ENCODE peak calls at places on chromosomes 3 and 15, in seven cellular contexts. Y, B, A, Z, U, H and L are unnamed samples.

GRCh38 chr3:109927161-109927560 is 589.8 kb upstream of the DPPA4 start:
- DNase-seq in Y (no peak), B (peak), A (no peak), Z (no peak), U (no peak), H (no peak), L (no peak)

GRCh38 chr15:62125763-62126162 is 39.3 kb downstream of the C2CD4B start:
- DNase-seq in Y (no peak), B (peak), A (no peak), Z (no peak), U (no peak), H (no peak), L (no peak)

GRCh38 chr15:100769043-100769974 is 110.3 kb upstream of the ALDH1A3 start:
- DNase-seq in Y (no peak), B (no peak), A (no peak), Z (no peak), U (no peak), H (no peak), L (peak)

GRCh38 chr3:20080956-20081554 is 40.8 kb downstream of the KAT2B start:
- DNase-seq in Y (peak), B (peak), A (peak), Z (peak), U (peak), H (no peak), L (peak)

GRCh38 chr15:32641517-32642059 is at the start of gene SCG5:
- DNase-seq in Y (no peak), B (no peak), A (no peak), Z (no peak), U (no peak), H (no peak), L (no peak)

GRCh38 chr3:4904801-4905695 is 74.2 kb upstream of the BHLHE40 start:
- DNase-seq in Y (no peak), B (no peak), A (peak), Z (no peak), U (no peak), H (no peak), L (no peak)

GRCh38 chr3:45915518-45916231 is 27.6 kb upstream of the CXCR6 start:
- DNase-seq in Y (peak), B (peak), A (no peak), Z (no peak), U (peak), H (no peak), L (peak)

GRCh38 chr3:8423307-8423706 is 78.3 kb upstream of the LMCD1 start:
- DNase-seq in Y (no peak), B (no peak), A (no peak), Z (no peak), U (no peak), H (no peak), L (no peak)

GRCh38 chr3:127791221-127791913 is 30.9 kb downstream of the MGLL start:
- DNase-seq in Y (peak), B (peak), A (no peak), Z (no peak), U (peak), H (no peak), L (no peak)

GRCh38 chr3:69305011-69305410 is 80.9 kb downstream of the FRMD4B start:
- DNase-seq in Y (no peak), B (no peak), A (no peak), Z (no peak), U (no peak), H (no peak), L (no peak)

GRCh38 chr3:128550471-128551126 is 57.6 kb upstream of the GATA2 start:
- DNase-seq in Y (no peak), B (no peak), A (no peak), Z (no peak), U (peak), H (no peak), L (peak)

GRCh38 chr3:65006300-65006739 is 318.5 kb upstream of the ADAMTS9 start:
- DNase-seq in Y (no peak), B (no peak), A (no peak), Z (no peak), U (no peak), H (no peak), L (no peak)

GRCh38 chr3:128397484-128397883 is 69.2 kb downstream of the DNAJB8 start:
- DNase-seq in Y (no peak), B (no peak), A (no peak), Z (no peak), U (no peak), H (no peak), L (no peak)

GRCh38 chr15:29997499-29997898 is 85.3 kb upstream of the GOLGA8J start:
- DNase-seq in Y (no peak), B (no peak), A (no peak), Z (no peak), U (no peak), H (no peak), L (no peak)

GRCh38 chr15:82910721-82911120 is 41.8 kb downstream of the HOMER2 start:
- DNase-seq in Y (no peak), B (no peak), A (no peak), Z (no peak), U (no peak), H (no peak), L (no peak)

GRCh38 chr3:9496893-9497292 is 56.7 kb downstream of the LHFPL4 start:
- DNase-seq in Y (no peak), B (no peak), A (no peak), Z (no peak), U (no peak), H (no peak), L (no peak)

GRCh38 chr15:71136159-71137137 is 21.2 kb downstream of the THSD4 start:
- DNase-seq in Y (no peak), B (peak), A (peak), Z (no peak), U (no peak), H (no peak), L (no peak)

GRCh38 chr15:65761210-65761926 is 30.7 kb downstream of the DENND4A start:
- DNase-seq in Y (no peak), B (no peak), A (no peak), Z (no peak), U (no peak), H (no peak), L (no peak)

GRCh38 chr3:196541684-196542445 is 26.5 kb downstream of the WDR53 start:
- DNase-seq in Y (no peak), B (no peak), A (no peak), Z (no peak), U (no peak), H (no peak), L (no peak)

GRCh38 chr3:71303627-71304260 is 279.8 kb downstream of the FOXP1 start:
- DNase-seq in Y (no peak), B (no peak), A (no peak), Z (no peak), U (no peak), H (peak), L (no peak)
- H3K4me3 ChIP-seq in Y (no peak), B (no peak), A (no peak), Z (no peak), U (no peak), H (no peak), L (no peak)

GRCh38 chr3:89847955-89848354 is 740.5 kb downstream of the EPHA3 start:
- DNase-seq in Y (no peak), B (no peak), A (no peak), Z (no peak), U (no peak), H (no peak), L (no peak)

DNA sequence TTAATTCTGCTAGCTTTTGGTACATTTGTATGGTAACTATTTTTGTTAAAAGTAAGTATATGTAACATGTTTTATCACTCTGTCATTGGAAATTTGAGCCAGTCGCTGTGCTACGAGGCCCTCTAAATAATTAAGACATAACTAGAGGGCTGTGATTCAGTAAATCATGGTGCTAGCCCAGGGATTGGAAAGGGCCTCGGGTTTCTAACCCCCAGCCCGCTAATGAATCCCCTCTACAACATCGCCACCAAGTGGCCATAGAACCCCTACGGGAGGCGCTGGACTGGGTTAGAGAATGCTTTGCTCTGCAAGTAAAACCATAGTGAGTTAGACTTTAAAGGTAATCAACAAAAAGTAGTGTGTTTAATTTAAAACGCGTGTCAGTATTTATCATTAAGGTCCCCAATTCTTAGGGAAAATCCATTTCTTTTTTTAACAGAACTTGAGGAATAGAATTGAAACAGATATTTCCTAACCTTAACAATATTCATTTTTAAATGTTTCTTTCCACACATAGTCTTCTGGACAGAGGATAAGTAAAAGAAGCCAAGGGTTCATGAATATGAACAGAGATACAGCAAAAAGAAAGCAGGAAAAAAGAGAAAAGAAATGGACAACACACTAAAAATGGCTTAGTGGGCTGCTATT is 744.7 kb downstream of the EPHA3 start:
- DNase-seq in Y (no peak), B (peak), A (no peak), Z (no peak), U (peak), H (no peak), L (no peak)
- TF ChIP-seq CTCF in Y (no peak), B (no peak), A (no peak), Z (peak), U (peak), H (no peak), L (no peak)

GRCh38 chr3:50503504-50503903 is at the start of gene CACNA2D2:
- DNase-seq in Y (peak), B (peak), A (peak), Z (peak), U (peak), H (peak), L (peak)
- TF ChIP-seq POLR2A in Y (no peak), B (peak), A (peak), Z (peak), U (no peak), H (peak), L (no peak)

GRCh38 chr3:174440350-174440716 is 418.8 kb upstream of the NAALADL2 start:
- DNase-seq in Y (peak), B (no peak), A (peak), Z (no peak), U (no peak), H (peak), L (no peak)

GRCh38 chr3:174438501-174439156 is 420.5 kb upstream of the NAALADL2 start:
- DNase-seq in Y (no peak), B (no peak), A (no peak), Z (no peak), U (no peak), H (no peak), L (no peak)

GRCh38 chr3:174440741-174441587 is 418.2 kb upstream of the NAALADL2 start:
- DNase-seq in Y (peak), B (peak), A (peak), Z (peak), U (peak), H (peak), L (peak)

GRCh38 chr3:174441588-174442316 is 417.4 kb upstream of the NAALADL2 start:
- DNase-seq in Y (no peak), B (no peak), A (no peak), Z (no peak), U (no peak), H (no peak), L (no peak)

DNA sequence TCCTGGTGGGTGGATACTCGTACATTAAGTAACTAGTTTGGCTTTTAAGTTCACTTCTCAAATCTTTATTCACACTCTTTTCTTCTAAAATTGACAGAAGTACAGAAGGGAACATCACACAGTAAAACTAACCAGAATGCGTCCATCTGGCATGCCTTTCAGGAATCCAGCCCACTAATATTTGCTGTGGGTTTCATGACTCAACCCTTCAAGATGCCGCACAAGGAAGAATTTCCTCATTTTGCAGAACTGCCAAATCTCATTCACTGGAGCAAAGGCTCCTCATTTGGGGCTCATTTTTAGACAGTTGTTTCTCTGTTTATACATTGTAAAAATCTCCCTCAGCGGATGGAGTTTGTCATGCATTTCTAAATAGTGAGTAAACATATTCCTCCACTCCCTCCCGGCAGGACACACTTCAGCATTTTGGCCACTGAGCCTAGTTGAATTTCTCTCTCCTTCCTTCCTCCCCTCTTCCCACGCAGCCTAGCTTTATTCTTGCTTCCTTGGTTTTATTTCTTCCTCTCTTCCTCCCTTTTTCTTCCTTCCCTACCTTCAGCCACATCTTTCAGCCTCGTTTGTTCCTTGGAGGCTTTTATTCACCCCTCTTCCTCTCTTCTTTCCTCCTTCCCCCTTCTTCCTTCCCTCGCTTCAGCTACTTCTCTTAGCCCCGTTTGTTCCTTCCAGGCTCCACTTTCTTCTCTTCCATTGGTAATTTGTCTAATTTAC is 419.3 kb upstream of the NAALADL2 start:
- DNase-seq in Y (peak), B (peak), A (peak), Z (no peak), U (peak), H (peak), L (no peak)
- H3K4me3 ChIP-seq in Y (peak), B (peak), A (peak), Z (peak), U (peak), H (peak), L (no peak)

GRCh38 chr3:156816794-156817741 is 9.1 kb upstream of the LEKR1 start:
- DNase-seq in Y (peak), B (peak), A (peak), Z (peak), U (peak), H (peak), L (peak)
- TF ChIP-seq CTCF in Y (no peak), B (peak), A (no peak), Z (peak), U (no peak), H (no peak), L (no peak)

GRCh38 chr3:148791296-148791695 is 36.3 kb upstream of the CPB1 start:
- DNase-seq in Y (no peak), B (no peak), A (no peak), Z (no peak), U (no peak), H (no peak), L (no peak)

GRCh38 chr3:148790841-148791240 is 36.8 kb upstream of the CPB1 start:
- DNase-seq in Y (peak), B (no peak), A (no peak), Z (peak), U (no peak), H (no peak), L (peak)

GRCh38 chr3:148791955-148792354 is 35.7 kb upstream of the CPB1 start:
- DNase-seq in Y (no peak), B (no peak), A (no peak), Z (no peak), U (no peak), H (no peak), L (no peak)

GRCh38 chr3:148790370-148790769 is 37.2 kb upstream of the CPB1 start:
- DNase-seq in Y (no peak), B (no peak), A (no peak), Z (no peak), U (no peak), H (no peak), L (no peak)

GRCh38 chr3:148789156-148789555 is 38.5 kb upstream of the CPB1 start:
- DNase-seq in Y (no peak), B (no peak), A (no peak), Z (no peak), U (no peak), H (no peak), L (no peak)
- TF ChIP-seq POLR2A in Y (no peak), B (no peak), A (no peak), Z (no peak), U (no peak), H (no peak), L (no peak)

GRCh38 chr3:171977426-171977825 is 62.0 kb upstream of the FNDC3B start:
- DNase-seq in Y (no peak), B (no peak), A (no peak), Z (no peak), U (no peak), H (no peak), L (no peak)

GRCh38 chr3:171976526-171976925 is 62.9 kb upstream of the FNDC3B start:
- DNase-seq in Y (no peak), B (no peak), A (no peak), Z (no peak), U (no peak), H (no peak), L (no peak)

GRCh38 chr3:171977860-171978259 is 61.5 kb upstream of the FNDC3B start:
- DNase-seq in Y (no peak), B (no peak), A (no peak), Z (no peak), U (no peak), H (no peak), L (no peak)

GRCh38 chr3:171972965-171973364 is 66.4 kb upstream of the FNDC3B start:
- DNase-seq in Y (peak), B (no peak), A (peak), Z (peak), U (no peak), H (peak), L (peak)

DNA sequence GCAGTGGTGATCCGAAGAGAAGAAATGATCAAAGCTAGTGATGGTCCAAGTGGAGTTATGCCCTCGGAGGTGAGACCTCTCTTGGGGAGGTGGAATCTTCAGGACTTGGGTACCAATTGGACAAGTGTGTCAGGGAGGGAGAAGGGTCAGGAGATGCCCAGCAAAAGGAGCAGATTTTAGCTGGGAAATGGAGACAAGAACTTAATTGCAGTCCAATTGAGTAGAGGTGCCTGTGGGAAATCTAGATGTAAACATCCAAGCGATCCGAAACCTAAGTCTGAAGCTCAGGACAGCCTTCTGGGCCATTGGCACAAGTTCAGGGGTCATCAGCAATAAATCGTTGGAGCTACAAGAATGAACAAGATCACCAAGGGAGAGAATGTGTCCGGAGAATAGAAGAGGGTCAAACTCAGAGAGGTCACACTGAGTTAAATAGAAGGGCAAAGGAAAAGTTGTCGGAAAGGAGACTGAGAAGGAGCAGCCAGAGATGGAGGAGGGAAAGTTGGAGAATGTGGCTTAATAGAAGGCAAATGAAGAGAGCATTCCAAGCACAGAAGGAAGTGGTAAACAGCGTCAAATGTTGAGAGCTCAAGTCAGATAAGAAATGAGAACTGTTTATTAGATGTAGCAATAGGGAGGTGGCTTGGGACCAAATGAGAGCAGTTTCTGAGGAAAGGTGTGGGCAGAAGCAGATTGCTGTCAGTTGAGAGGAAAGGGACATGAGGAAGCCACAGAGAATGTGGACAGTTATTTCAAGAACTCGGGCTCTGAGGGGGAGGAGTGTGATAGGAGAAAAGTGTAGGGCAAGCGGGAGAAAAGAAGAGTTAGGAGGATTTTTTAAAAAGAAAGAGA is 64.2 kb upstream of the FNDC3B start:
- DNase-seq in Y (no peak), B (no peak), A (peak), Z (no peak), U (no peak), H (no peak), L (no peak)
- H3K4me3 ChIP-seq in Y (no peak), B (no peak), A (no peak), Z (no peak), U (no peak), H (no peak), L (no peak)

GRCh38 chr3:125058959-125059358 is 3.2 kb upstream of the HEG1 start:
- DNase-seq in Y (no peak), B (no peak), A (no peak), Z (no peak), U (no peak), H (no peak), L (no peak)

GRCh38 chr3:125061170-125061569 is 5.4 kb upstream of the HEG1 start:
- DNase-seq in Y (peak), B (no peak), A (peak), Z (peak), U (no peak), H (peak), L (no peak)

GRCh38 chr3:125061646-125062045 is 5.8 kb upstream of the HEG1 start:
- DNase-seq in Y (no peak), B (no peak), A (no peak), Z (no peak), U (no peak), H (no peak), L (no peak)

GRCh38 chr3:125058529-125058928 is 2.7 kb upstream of the HEG1 start:
- DNase-seq in Y (no peak), B (no peak), A (no peak), Z (no peak), U (no peak), H (no peak), L (no peak)

GRCh38 chr3:125059488-125060245 is 3.9 kb upstream of the HEG1 start:
- DNase-seq in Y (no peak), B (no peak), A (no peak), Z (no peak), U (no peak), H (no peak), L (no peak)
- TF ChIP-seq CTCF in Y (no peak), B (no peak), A (no peak), Z (no peak), U (no peak), H (no peak), L (no peak)

GRCh38 chr3:15636028-15636709 is 34.6 kb downstream of the BTD start:
- DNase-seq in Y (no peak), B (peak), A (peak), Z (no peak), U (no peak), H (no peak), L (no peak)
- TF ChIP-seq POLR2A in Y (no peak), B (no peak), A (no peak), Z (no peak), U (no peak), H (no peak), L (no peak)

GRCh38 chr15:41629883-41630282 is 30.3 kb upstream of the MGA start:
- DNase-seq in Y (no peak), B (no peak), A (no peak), Z (no peak), U (no peak), H (no peak), L (no peak)
- H3K4me3 ChIP-seq in Y (no peak), B (no peak), A (no peak), Z (no peak), U (no peak), H (no peak), L (no peak)